ENCODE peak calls at places on chromosomes 3 and 15, in eight cellular contexts. S is GM12865; Q is sigmoid colon; F is activated effector memory CD4-positive, alpha-beta T cell treated with anti-CD3 and anti-CD28 coated beads, Interleukin-2, amount 50 U/mL, for 16 hours; B is HCT116; Y is colonic mucosa; L is memory B cell; O is T-helper 2 cell. R is an unnamed sample.

GRCh38 chr3:77668398-77668797 is 628.5 kb downstream of the ROBO2 start:
- DNase-seq in Y (no peak), O (no peak), B (no peak), Q (no peak), F (no peak), L (no peak), S (no peak), R (no peak)

GRCh38 chr3:194824676-194825075 is 139.0 kb downstream of the FAM43A start:
- DNase-seq in L (no peak), B (no peak), Q (no peak), O (no peak), Y (no peak), F (no peak), S (no peak), R (no peak)

GRCh38 chr3:184157206-184157605 is 2.0 kb downstream of the DVL3 start:
- DNase-seq in Q (no peak), L (no peak), F (no peak), S (no peak), B (no peak), O (no peak), Y (no peak), R (no peak)

GRCh38 chr15:70538278-70538677 is 225.1 kb downstream of the UACA start:
- DNase-seq in Y (no peak), Q (no peak), O (no peak), S (no peak), F (no peak), B (no peak), L (no peak), R (no peak)

GRCh38 chr3:173823911-173824460 is 426.4 kb downstream of the NLGN1 start:
- DNase-seq in F (no peak), S (no peak), L (no peak), B (no peak), Y (no peak), O (no peak), Q (no peak), R (no peak)

GRCh38 chr3:62873672-62874397 is 1.4 kb downstream of the CADPS start:
- DNase-seq in Y (peak; percentile 67), Q (no peak), S (peak; percentile 9), L (no peak), F (no peak), O (no peak), B (no peak), R (no peak)

GRCh38 chr3:155032918-155033317 is 47.2 kb upstream of the MME start:
- DNase-seq in S (no peak), Y (no peak), F (no peak), Q (no peak), L (no peak), O (no peak), B (no peak), R (no peak)

GRCh38 chr3:168047190-168047795 is 48.4 kb downstream of the GOLIM4 start:
- DNase-seq in F (no peak), L (no peak), Y (no peak), O (no peak), B (peak; percentile 79), S (peak; percentile 82), Q (no peak), R (peak; percentile 59)

GRCh38 chr3:32586361-32586760 is 15.7 kb upstream of the DYNC1LI1 start:
- DNase-seq in B (no peak), Y (no peak), S (no peak), L (no peak), F (no peak), Q (no peak), O (no peak), R (no peak)

GRCh38 chr3:45748068-45748467 is 48.3 kb downstream of the SLC6A20 start:
- DNase-seq in O (no peak), Y (no peak), L (no peak), S (no peak), B (no peak), Q (no peak), F (no peak), R (no peak)

GRCh38 chr3:157232146-157232545 is 72.2 kb upstream of the CCNL1 start:
- DNase-seq in Y (no peak), F (no peak), O (no peak), B (no peak), Q (no peak), S (no peak), L (no peak), R (no peak)

GRCh38 chr15:78035319-78035718 is 42.2 kb downstream of the TBC1D2B start:
- DNase-seq in F (peak; percentile 84), O (no peak), S (peak; percentile 8), B (no peak), Q (no peak), L (no peak), Y (no peak), R (no peak)

GRCh38 chr3:97940034-97940433 is 32.2 kb downstream of the RIOX2 start:
- DNase-seq in S (no peak), L (no peak), F (no peak), Y (no peak), O (no peak), Q (no peak), B (peak; percentile 0), R (no peak)

GRCh38 chr3:171142985-171143384 is 116.5 kb upstream of the SLC2A2 start:
- DNase-seq in Y (no peak), F (no peak), B (no peak), Q (no peak), L (no peak), S (no peak), O (no peak), R (no peak)

GRCh38 chr15:33154366-33155166 is 39.9 kb downstream of the FMN1 start:
- DNase-seq in Y (no peak), B (no peak), F (no peak), O (no peak), Q (peak; percentile 76), L (no peak), S (no peak), R (no peak)

GRCh38 chr3:133295199-133295901 is 104.5 kb upstream of the BFSP2 start:
- DNase-seq in O (no peak), B (no peak), Q (no peak), S (peak; percentile 64), Y (no peak), L (no peak), F (no peak), R (peak; percentile 19)

GRCh38 chr3:33717866-33718594 is at the start of gene CLASP2:
- DNase-seq in O (peak; percentile 78), Q (peak; percentile 94), Y (peak; percentile 87), S (peak; percentile 92), L (peak; percentile 87), F (peak; percentile 94), B (peak; percentile 73), R (peak; percentile 42)

GRCh38 chr3:140242818-140243276 is 307.9 kb downstream of the CLSTN2 start:
- DNase-seq in Q (no peak), Y (no peak), F (no peak), O (no peak), L (no peak), S (no peak), B (no peak), R (no peak)

GRCh38 chr15:75945953-75946352 is 42.3 kb downstream of the FBXO22 start:
- DNase-seq in F (no peak), B (no peak), S (no peak), Y (no peak), L (no peak), Q (no peak), O (no peak), R (no peak)

GRCh38 chr15:57993409-57993808 is 72.1 kb downstream of the ALDH1A2 start:
- DNase-seq in Y (no peak), L (no peak), Q (no peak), B (no peak), S (no peak), O (no peak), F (no peak), R (no peak)

GRCh38 chr3:117814975-117815374 is 1105.4 kb downstream of the TUSC7 start:
- DNase-seq in Q (no peak), F (no peak), Y (no peak), B (no peak), S (no peak), L (no peak), O (no peak), R (no peak)

GRCh38 chr3:135762188-135762853 is 203.2 kb upstream of the PPP2R3A start:
- DNase-seq in B (no peak), O (no peak), Q (no peak), L (no peak), F (no peak), S (no peak), Y (no peak), R (no peak)

GRCh38 chr15:75725021-75725718 is 12.5 kb upstream of the CSPG4 start:
- DNase-seq in B (no peak), F (peak; percentile 58), L (no peak), Y (no peak), O (no peak), Q (peak; percentile 62), S (no peak), R (no peak)

GRCh38 chr15:68553994-68554715 is 24.6 kb upstream of the CORO2B start:
- DNase-seq in O (peak; percentile 37), L (peak; percentile 88), Q (no peak), F (peak; percentile 81), S (peak; percentile 64), B (peak; percentile 54), Y (peak; percentile 77), R (no peak)

GRCh38 chr15:69081310-69082004 is 67.0 kb downstream of the NOX5 start:
- DNase-seq in Y (no peak), Q (peak; percentile 83), F (no peak), L (no peak), B (no peak), O (no peak), S (no peak), R (no peak)

GRCh38 chr3:152026033-152026556 is 152.7 kb downstream of the SUCNR1 start:
- DNase-seq in O (no peak), S (peak; percentile 23), Q (no peak), B (peak; percentile 62), L (no peak), F (no peak), Y (no peak), R (no peak)

GRCh38 chr15:70385711-70386110 is 288.0 kb upstream of the TLE3 start:
- DNase-seq in Q (no peak), S (no peak), Y (no peak), F (no peak), B (no peak), O (no peak), L (no peak), R (no peak)

GRCh38 chr3:108132727-108133373 is 42.0 kb upstream of the CD47 start:
- DNase-seq in L (no peak), Y (no peak), B (peak; percentile 39), F (no peak), Q (no peak), O (no peak), S (no peak), R (no peak)

GRCh38 chr3:64915778-64916177 is 228.0 kb upstream of the ADAMTS9 start:
- DNase-seq in O (no peak), L (no peak), F (no peak), Q (no peak), B (no peak), Y (no peak), S (no peak), R (no peak)

GRCh38 chr15:31267161-31268107 is 59.2 kb upstream of the KLF13 start:
- DNase-seq in S (no peak), L (peak; percentile 9), Y (peak; percentile 20), B (no peak), Q (peak; percentile 58), F (peak; percentile 55), O (no peak), R (no peak)

GRCh38 chr15:38012894-38013293 is 78.5 kb downstream of the TMCO5A start:
- DNase-seq in Y (no peak), F (no peak), O (no peak), Q (no peak), L (no peak), S (no peak), B (no peak), R (no peak)

GRCh38 chr15:70722266-70723123 is 40.9 kb downstream of the UACA start:
- DNase-seq in B (peak; percentile 45), O (no peak), Y (no peak), F (no peak), L (no peak), S (peak; percentile 51), Q (no peak), R (no peak)

GRCh38 chr3:149333518-149333859 is at the start of gene TM4SF18:
- DNase-seq in Y (no peak), Q (no peak), L (no peak), O (no peak), B (no peak), S (no peak), F (no peak), R (no peak)

GRCh38 chr3:55487376-55488241 is 503 bp upstream of the WNT5A start:
- DNase-seq in L (no peak), Q (peak; percentile 73), Y (peak; percentile 47), O (no peak), S (peak; percentile 63), F (no peak), B (no peak), R (no peak)

R was measured in GM12878.